ENCODE peak calls at places on chromosomes 1 and 21, in seven cellular contexts. D is AG09309; H is hepatocyte; N is testis; Y is fibroblast of pulmonary artery; U is epithelial cell of esophagus; L is CD8-positive, alpha-beta T cell. V is an unnamed sample.

GRCh38 chr1:21289700-21290545 is at the start of gene ECE1:
- DNase-seq in U (peak), L (peak), N (peak), Y (peak), D (no peak), H (peak), V (peak)

GRCh38 chr21:28826569-28826968 is 166.1 kb downstream of the LTN1 start:
- DNase-seq in L (no peak), N (no peak), Y (no peak), U (no peak), D (no peak), H (no peak), V (no peak)

GRCh38 chr1:72140222-72140621 is 142.1 kb downstream of the NEGR1 start:
- DNase-seq in U (peak), N (no peak), H (no peak), Y (peak), L (no peak), D (no peak), V (no peak)

GRCh38 chr1:84700065-84700464 is 9.8 kb upstream of the SSX2IP start:
- DNase-seq in D (no peak), L (no peak), Y (no peak), N (no peak), H (no peak), U (no peak), V (peak)

GRCh38 chr1:223419115-223419514 is 25.9 kb downstream of the CCDC185 start:
- DNase-seq in D (no peak), H (no peak), L (no peak), U (no peak), N (no peak), Y (no peak), V (no peak)

GRCh38 chr1:21541835-21542234 is 32.6 kb downstream of the ALPL start:
- DNase-seq in D (peak), H (no peak), Y (peak), U (no peak), L (no peak), N (no peak), V (no peak)

GRCh38 chr21:35779690-35780570 is 280.4 kb downstream of the SETD4 start:
- DNase-seq in H (no peak), Y (peak), D (peak), N (peak), L (no peak), U (peak), V (no peak)

GRCh38 chr1:221903594-221903993 is 161.7 kb upstream of the DUSP10 start:
- DNase-seq in D (no peak), N (no peak), Y (no peak), L (no peak), U (no peak), H (no peak), V (no peak)

GRCh38 chr1:205041998-205042910 is 758 bp upstream of the CNTN2 start:
- DNase-seq in Y (no peak), N (no peak), D (no peak), L (no peak), H (no peak), U (no peak), V (no peak)

GRCh38 chr1:174960362-174960761 is 39.4 kb upstream of the CACYBP start:
- DNase-seq in H (no peak), N (no peak), L (no peak), Y (no peak), D (no peak), U (no peak), V (no peak)

DNA sequence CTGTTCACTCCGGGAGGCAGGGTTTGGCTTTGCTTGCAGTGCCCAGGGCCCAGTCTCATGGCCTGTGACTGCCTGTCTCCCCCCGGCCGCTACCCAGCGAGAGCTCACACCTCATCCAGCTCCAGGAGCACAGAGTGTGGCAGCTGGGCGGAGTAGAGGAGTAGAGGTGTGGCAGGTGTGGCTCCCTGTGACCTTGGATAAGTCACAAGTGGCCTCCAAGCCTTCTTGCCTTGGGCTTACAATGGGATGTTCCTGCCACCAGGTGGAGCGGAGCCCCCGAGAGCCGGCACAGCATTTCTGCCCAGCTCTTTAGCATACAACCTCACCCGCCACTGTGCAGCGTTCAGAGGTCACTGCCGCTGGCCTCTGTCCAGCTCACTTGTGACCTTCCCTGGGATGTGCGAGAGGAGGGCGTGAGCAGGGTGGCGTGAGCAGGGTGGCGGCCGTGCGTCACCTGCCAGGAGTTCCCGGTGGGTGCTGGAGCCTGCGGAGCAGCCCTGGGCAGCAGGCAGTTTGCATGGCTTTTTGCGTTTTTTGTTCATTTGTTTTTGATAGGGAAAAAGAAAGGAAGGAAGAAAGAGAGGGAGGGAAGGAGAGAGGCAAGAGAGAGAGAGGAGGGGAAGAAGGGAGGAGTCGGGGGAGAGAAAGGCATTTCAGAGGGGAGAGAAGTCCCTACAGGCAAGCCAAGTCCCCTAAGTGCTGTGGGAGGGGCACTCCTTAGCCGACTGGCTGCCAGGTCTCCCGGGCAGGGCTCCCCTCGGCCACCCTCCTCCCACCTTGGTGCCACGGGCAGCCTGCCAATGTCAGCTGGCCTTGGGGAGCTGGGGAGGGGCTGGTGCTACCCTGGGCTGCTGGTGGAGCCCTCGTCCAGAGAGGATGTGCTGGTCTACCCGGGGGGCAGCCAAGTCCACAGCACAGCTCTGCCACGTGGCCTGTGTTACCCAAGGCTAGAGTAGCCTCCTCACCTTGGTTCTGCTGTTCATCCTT is 42.6 kb downstream of the CRYAA start:
- DNase-seq in N (peak), L (no peak), U (no peak), Y (peak), H (peak), D (no peak), V (peak)
- TF ChIP-seq CTCF in N (no peak), L (no peak), U (no peak), Y (peak), H (peak), D (peak), V (no peak)

GRCh38 chr1:94522304-94522703 is 19.3 kb downstream of the F3 start:
- DNase-seq in Y (peak), U (peak), N (no peak), H (peak), L (no peak), D (peak), V (no peak)
- TF ChIP-seq CTCF in Y (peak), U (peak), N (no peak), H (peak), L (no peak), D (peak), V (no peak)

GRCh38 chr1:40316595-40317393 is at the start of gene COL9A2:
- DNase-seq in D (no peak), N (no peak), H (peak), Y (no peak), U (peak), L (peak), V (peak)
- TF ChIP-seq CTCF in D (no peak), N (no peak), H (peak), Y (no peak), U (no peak), L (no peak), V (no peak)

GRCh38 chr1:47683402-47683801 is 245.6 kb downstream of the FOXD2 start:
- DNase-seq in H (no peak), U (no peak), D (no peak), L (peak), Y (no peak), N (no peak), V (no peak)
- TF ChIP-seq CTCF in H (no peak), U (no peak), D (no peak), L (no peak), Y (no peak), N (no peak), V (no peak)

DNA sequence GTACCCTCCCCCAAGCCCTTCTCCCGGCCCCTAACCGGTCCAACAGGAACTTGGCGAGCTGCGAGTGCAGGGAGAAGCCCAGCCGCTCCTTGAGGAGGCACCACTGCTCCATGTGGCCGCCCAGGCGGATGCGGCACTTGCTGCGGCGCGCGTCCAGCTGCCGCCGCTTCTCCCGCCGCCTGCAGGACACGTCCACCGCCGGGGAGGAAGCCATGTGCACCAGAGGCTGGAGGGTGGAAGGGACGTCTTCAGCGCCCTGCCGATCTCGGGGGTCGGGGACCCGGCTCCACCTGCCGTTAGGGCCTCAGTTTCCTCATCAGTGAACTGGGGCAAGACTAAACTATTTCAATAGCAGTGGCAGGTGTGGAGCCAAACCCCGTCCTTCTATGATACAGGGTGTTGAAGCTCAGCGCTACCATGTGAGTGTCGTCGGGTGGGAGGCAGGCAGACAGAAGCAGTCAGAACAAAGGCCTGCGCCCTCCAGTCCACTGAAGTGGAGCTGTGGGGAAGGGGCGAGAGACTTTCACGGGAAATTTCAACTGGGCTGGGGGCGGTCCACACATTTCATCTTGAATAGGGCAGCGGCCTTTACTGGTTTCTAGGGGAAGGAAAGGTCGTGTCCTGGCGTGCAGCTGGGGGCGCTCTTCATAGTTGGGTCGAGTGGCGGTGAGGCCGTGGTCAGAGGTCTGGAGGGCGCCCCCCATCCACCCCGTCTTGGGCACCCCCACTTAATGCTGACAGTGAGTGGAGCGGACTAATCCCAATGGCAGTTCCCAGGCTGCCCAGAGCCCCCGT is 592 bp downstream of the ZNF692 start:
- DNase-seq in L (no peak), D (no peak), U (peak), H (peak), Y (peak), N (peak), V (peak)
- TF ChIP-seq CTCF in L (peak), D (peak), U (peak), H (peak), Y (peak), N (peak), V (peak)

GRCh38 chr1:53826367-53826766 is 11.7 kb downstream of the NDC1 start:
- DNase-seq in U (peak), N (no peak), D (peak), H (no peak), Y (peak), L (no peak), V (no peak)
- TF ChIP-seq CTCF in U (no peak), N (no peak), D (peak), H (no peak), Y (peak), L (no peak), V (no peak)

GRCh38 chr1:35266306-35266705 is 2.2 kb upstream of the ZMYM4 start:
- DNase-seq in D (no peak), H (no peak), L (no peak), U (no peak), N (no peak), Y (no peak), V (no peak)

GRCh38 chr1:35269190-35269988 is 880 bp downstream of the ZMYM4 start:
- DNase-seq in Y (peak), N (peak), L (no peak), H (peak), D (no peak), U (peak), V (no peak)

GRCh38 chr1:35269989-35270289 is 1.4 kb downstream of the ZMYM4 start:
- DNase-seq in U (no peak), N (no peak), Y (no peak), H (no peak), L (no peak), D (no peak), V (no peak)

GRCh38 chr1:35264861-35265260 is 3.6 kb upstream of the ZMYM4 start:
- DNase-seq in U (peak), L (no peak), H (no peak), D (no peak), Y (peak), N (peak), V (no peak)

GRCh38 chr1:35268282-35269189 is at the start of gene ZMYM4:
- DNase-seq in N (peak), L (peak), Y (peak), U (peak), H (peak), D (peak), V (peak)
- TF ChIP-seq CTCF in N (no peak), L (no peak), Y (no peak), U (peak), H (no peak), D (no peak), V (peak)